ENCODE peak calls at places on chromosome 1, in six cellular contexts. H is CD8-positive, alpha-beta T cell; S is Daoy; A is neuronal stem cell; C is GM23338; F is left colon. X is an unnamed sample.

GRCh38 chr1:182608850-182609610 is 4.8 kb upstream of the RGS16 start:
- DNase-seq in H (no peak), S (no peak), A (no peak), C (no peak), F (no peak), X (no peak)

GRCh38 chr1:37752583-37753471 is 12.1 kb downstream of the EPHA10 start:
- DNase-seq in H (no peak), S (peak), A (no peak), C (peak), F (no peak), X (no peak)

GRCh38 chr1:39317910-39318633 is 113.6 kb downstream of the MACF1 start:
- DNase-seq in H (no peak), S (peak), A (no peak), C (no peak), F (peak), X (no peak)

GRCh38 chr1:16351449-16351993 is 759 bp downstream of the FBXO42 start:
- DNase-seq in H (no peak), S (peak), A (no peak), C (peak), F (no peak), X (no peak)

GRCh38 chr1:181438013-181438412 is 45.3 kb upstream of the CACNA1E start:
- DNase-seq in H (no peak), S (no peak), A (no peak), C (no peak), F (no peak), X (no peak)

GRCh38 chr1:176102243-176102642 is 104.8 kb downstream of the COP1 start:
- DNase-seq in H (no peak), S (no peak), A (no peak), C (no peak), F (no peak), X (no peak)

GRCh38 chr1:65882091-65882490 is 89.4 kb downstream of the PDE4B start:
- DNase-seq in H (no peak), S (no peak), A (no peak), C (no peak), F (no peak), X (no peak)

GRCh38 chr1:181061891-181062777 is 26.4 kb upstream of the IER5 start:
- DNase-seq in H (no peak), S (no peak), A (no peak), C (no peak), F (no peak), X (no peak)

GRCh38 chr1:2312589-2313301 is 78.6 kb downstream of the MORN1 start:
- DNase-seq in H (no peak), S (no peak), A (no peak), C (no peak), F (no peak), X (no peak)

GRCh38 chr1:119987112-119987511 is 82.3 kb downstream of the NOTCH2 start:
- DNase-seq in H (no peak), S (peak), A (no peak), C (no peak), F (no peak), X (no peak)

GRCh38 chr1:202728951-202729350 is 18.7 kb upstream of the SYT2 start:
- DNase-seq in H (no peak), S (no peak), A (no peak), C (no peak), F (no peak), X (no peak)

GRCh38 chr1:224864006-224864405 is 65.5 kb upstream of the DNAH14 start:
- DNase-seq in H (no peak), S (no peak), A (no peak), C (no peak), F (no peak), X (no peak)

GRCh38 chr1:30758785-30759380 is 1.3 kb upstream of the LAPTM5 start:
- DNase-seq in H (no peak), S (peak), A (no peak), C (peak), F (no peak), X (no peak)

GRCh38 chr1:47991187-47991586 is 6.0 kb downstream of the TRABD2B start:
- DNase-seq in H (no peak), S (peak), A (no peak), C (peak), F (no peak), X (no peak)

GRCh38 chr1:241639040-241639652 is 1.0 kb downstream of the CHML start:
- DNase-seq in H (no peak), S (no peak), A (peak), C (no peak), F (no peak), X (no peak)

GRCh38 chr1:48007044-48007443 is 9.9 kb upstream of the TRABD2B start:
- DNase-seq in H (no peak), S (peak), A (no peak), C (no peak), F (no peak), X (no peak)

GRCh38 chr1:236457775-236458174 is 63.7 kb downstream of the EDARADD start:
- DNase-seq in H (no peak), S (no peak), A (no peak), C (no peak), F (no peak), X (no peak)

GRCh38 chr1:9455487-9456237 is 83.6 kb upstream of the SLC25A33 start:
- DNase-seq in H (peak), S (peak), A (peak), C (peak), F (peak), X (peak)

GRCh38 chr1:44059956-44060355 is 28.7 kb upstream of the SLC6A9 start:
- DNase-seq in H (no peak), S (peak), A (no peak), C (no peak), F (no peak), X (no peak)

GRCh38 chr1:44536357-44536756 is 131.3 kb downstream of the RNF220 start:
- DNase-seq in H (no peak), S (no peak), A (no peak), C (peak), F (no peak), X (no peak)

GRCh38 chr1:233289676-233290075 is 5.8 kb downstream of the PCNX2 start:
- DNase-seq in H (no peak), S (no peak), A (no peak), C (peak), F (no peak), X (peak)

GRCh38 chr1:167617100-167617949 is 12.7 kb upstream of the RCSD1 start:
- DNase-seq in H (peak), S (no peak), A (no peak), C (peak), F (peak), X (peak)

GRCh38 chr1:28160677-28161328 is 15.7 kb downstream of the PTAFR start:
- DNase-seq in H (no peak), S (no peak), A (no peak), C (no peak), F (no peak), X (no peak)

GRCh38 chr1:205230965-205231364 is 3.2 kb downstream of the TMCC2 start:
- DNase-seq in H (no peak), S (no peak), A (no peak), C (no peak), F (no peak), X (no peak)

GRCh38 chr1:186304982-186305949 is 69.8 kb downstream of the TPR start:
- DNase-seq in H (no peak), S (peak), A (peak), C (peak), F (no peak), X (peak)

GRCh38 chr1:184479435-184480202 is 92.8 kb downstream of the C1orf21 start:
- DNase-seq in H (no peak), S (no peak), A (no peak), C (no peak), F (peak), X (no peak)

GRCh38 chr1:244603498-244603897 is 49.4 kb upstream of the DESI2 start:
- DNase-seq in H (no peak), S (peak), A (peak), C (peak), F (no peak), X (no peak)

GRCh38 chr1:1013105-1013921 is at the start of gene ISG15:
- DNase-seq in H (peak), S (peak), A (no peak), C (peak), F (peak), X (peak)

GRCh38 chr1:71190843-71191242 is 110.0 kb upstream of the ZRANB2 start:
- DNase-seq in H (no peak), S (no peak), A (no peak), C (no peak), F (no peak), X (no peak)

GRCh38 chr1:22096463-22096862 is 44.0 kb downstream of the CDC42 start:
- DNase-seq in H (no peak), S (no peak), A (no peak), C (no peak), F (no peak), X (no peak)

GRCh38 chr1:56436338-56436695 is 143.0 kb downstream of the PLPP3 start:
- DNase-seq in H (no peak), S (no peak), A (peak), C (no peak), F (no peak), X (no peak)

GRCh38 chr1:17098440-17099317 is 20.6 kb downstream of the PADI2 start:
- DNase-seq in H (no peak), S (no peak), A (no peak), C (no peak), F (no peak), X (no peak)

GRCh38 chr1:89125571-89126233 is at the start of gene GBP2:
- DNase-seq in H (peak), S (peak), A (no peak), C (no peak), F (peak), X (no peak)

X was measured in iPS DF 19.7.